ENCODE peak calls at places on chromosome 3, in five cellular contexts. A is breast epithelium, M is right lobe of liver, S is adrenal gland, O is H1. Q is an unnamed sample.

GRCh38 chr3:52891615-52892081 is 5.7 kb downstream of the STIMATE start:
- DNase-seq in A (no peak), M (no peak), S (no peak), O (no peak), Q (no peak)

GRCh38 chr3:179544981-179545645 is 17.6 kb upstream of the ACTL6A start:
- DNase-seq in A (no peak), M (no peak), S (no peak), O (no peak), Q (no peak)

GRCh38 chr3:194537732-194538247 is 51.0 kb upstream of the ATP13A3 start:
- DNase-seq in A (peak), M (peak), S (peak), O (no peak), Q (peak)

GRCh38 chr3:17290894-17291293 is 406.1 kb downstream of the PLCL2 start:
- DNase-seq in A (no peak), M (peak), S (peak), O (no peak), Q (no peak)

GRCh38 chr3:46114324-46114988 is 87.2 kb upstream of the XCR1 start:
- DNase-seq in A (no peak), M (no peak), S (no peak), O (no peak), Q (no peak)

GRCh38 chr3:144187531-144188230 is 216.1 kb downstream of the DIPK2A start:
- DNase-seq in A (no peak), M (no peak), S (no peak), O (no peak), Q (no peak)

GRCh38 chr3:183577336-183577735 is 21.8 kb upstream of the KLHL6 start:
- DNase-seq in A (no peak), M (no peak), S (no peak), O (no peak), Q (no peak)

GRCh38 chr3:58298189-58298588 is 7.9 kb upstream of the RPP14 start:
- DNase-seq in A (no peak), M (no peak), S (no peak), O (no peak), Q (no peak)

GRCh38 chr3:72145506-72146380 is 360.8 kb upstream of the PROK2 start:
- DNase-seq in A (no peak), M (no peak), S (no peak), O (no peak), Q (no peak)

DNA sequence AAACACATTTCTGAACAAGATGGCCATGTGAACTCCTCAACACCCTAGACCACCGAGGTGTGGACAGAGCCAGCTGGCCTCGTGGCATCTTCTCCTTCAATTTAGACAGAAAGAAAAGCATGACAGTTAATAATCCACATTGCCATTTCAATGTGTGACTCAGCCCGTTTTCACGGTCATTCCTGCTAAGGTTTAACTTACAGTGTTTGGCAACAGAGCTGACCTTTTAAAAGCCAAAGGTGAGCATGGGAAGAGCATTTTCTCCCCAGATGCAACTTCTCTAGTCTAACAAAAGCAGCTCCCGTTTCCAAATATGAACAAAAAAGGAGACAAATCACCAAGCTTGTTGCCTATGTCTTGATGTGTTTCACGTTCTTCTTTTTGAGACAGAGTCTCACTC is 417.6 kb upstream of the WNT5A start:
- DNase-seq in A (no peak), M (no peak), S (no peak), O (no peak), Q (no peak)
- TF ChIP-seq POLR2A in A (no peak), M (no peak), S (no peak), O (no peak), Q (no peak)

GRCh38 chr3:133663569-133664313 is 2.0 kb upstream of the TOPBP1 start:
- DNase-seq in A (no peak), M (peak), S (no peak), O (peak), Q (peak)

GRCh38 chr3:133659806-133660205 is 1.9 kb downstream of the TOPBP1 start:
- DNase-seq in A (no peak), M (no peak), S (no peak), O (no peak), Q (no peak)

GRCh38 chr3:133667118-133667517 is 5.4 kb upstream of the TOPBP1 start:
- DNase-seq in A (no peak), M (no peak), S (no peak), O (no peak), Q (no peak)

GRCh38 chr3:133662256-133662773 is 574 bp upstream of the TOPBP1 start:
- DNase-seq in A (no peak), M (no peak), S (no peak), O (no peak), Q (peak)

GRCh38 chr3:133661454-133662255 is at the start of gene TOPBP1:
- DNase-seq in A (peak), M (peak), S (peak), O (peak), Q (peak)
- TF ChIP-seq POLR2A in A (no peak), M (peak), S (no peak), O (peak), Q (peak)

GRCh38 chr3:9660972-9661371 is 11.7 kb downstream of the MTMR14 start:
- DNase-seq in A (no peak), M (no peak), S (no peak), O (no peak), Q (no peak)

GRCh38 chr3:9666704-9667445 is 17.6 kb downstream of the MTMR14 start:
- DNase-seq in A (no peak), M (no peak), S (no peak), O (no peak), Q (no peak)

GRCh38 chr3:9659849-9660248 is 10.5 kb downstream of the MTMR14 start:
- DNase-seq in A (no peak), M (no peak), S (no peak), O (no peak), Q (no peak)

GRCh38 chr3:9669277-9669676 is 20.0 kb downstream of the MTMR14 start:
- DNase-seq in A (no peak), M (no peak), S (no peak), O (no peak), Q (no peak)

GRCh38 chr3:9664119-9664751 is 14.9 kb downstream of the MTMR14 start:
- DNase-seq in A (no peak), M (no peak), S (no peak), O (no peak), Q (no peak)
- TF ChIP-seq POLR2A in A (no peak), M (no peak), S (no peak), O (no peak), Q (no peak)

GRCh38 chr3:197471221-197472010 is 84.4 kb downstream of the BDH1 start:
- DNase-seq in A (no peak), M (no peak), S (peak), O (no peak), Q (no peak)

GRCh38 chr3:197466586-197467399 is 89.0 kb downstream of the BDH1 start:
- DNase-seq in A (no peak), M (no peak), S (peak), O (no peak), Q (peak)

GRCh38 chr3:197468167-197468566 is 87.6 kb downstream of the BDH1 start:
- DNase-seq in A (no peak), M (no peak), S (no peak), O (no peak), Q (no peak)

GRCh38 chr3:197465996-197466549 is 89.7 kb downstream of the BDH1 start:
- DNase-seq in A (no peak), M (peak), S (peak), O (no peak), Q (no peak)

GRCh38 chr3:197468866-197469382 is 86.8 kb downstream of the BDH1 start:
- DNase-seq in A (no peak), M (peak), S (peak), O (no peak), Q (no peak)
- TF ChIP-seq POLR2A in A (no peak), M (no peak), S (no peak), O (no peak), Q (no peak)

DNA sequence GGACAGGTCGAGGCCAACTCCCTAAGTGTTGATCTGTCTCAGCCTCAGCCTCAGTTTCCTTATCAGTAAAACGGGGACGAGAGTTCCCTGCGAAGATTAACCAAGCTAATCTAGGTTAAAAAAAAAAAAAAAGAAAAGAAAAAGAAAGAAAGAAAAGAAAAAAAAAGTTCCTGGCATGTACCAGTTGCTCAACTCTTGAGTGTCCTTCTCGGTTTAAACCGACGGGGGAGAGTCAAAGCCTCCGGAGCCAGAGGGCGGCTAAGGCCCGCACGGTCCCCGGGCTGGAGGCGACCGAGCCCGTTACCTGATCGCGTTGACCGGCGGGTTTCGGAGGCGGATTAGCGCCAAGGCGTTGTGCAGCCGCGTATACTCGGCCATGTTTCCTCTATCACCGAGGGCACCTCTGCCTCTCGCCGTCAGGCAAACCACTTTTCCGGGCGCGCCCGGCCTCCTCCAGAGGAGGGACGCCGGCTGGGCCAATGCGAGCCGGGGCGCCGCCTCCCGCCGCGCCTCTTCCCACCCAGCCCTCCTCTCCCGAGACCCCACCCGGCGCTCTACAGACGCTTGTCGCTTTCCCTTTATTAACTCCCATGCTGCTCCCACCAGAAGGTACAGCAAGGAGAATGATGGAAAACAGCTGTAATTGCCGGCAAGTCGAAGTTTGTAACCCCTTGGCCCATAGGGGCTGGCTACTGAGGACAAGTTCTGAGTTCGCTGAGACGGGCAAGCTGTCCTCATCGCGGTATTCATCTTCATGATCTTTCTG is at the start of gene EHHADH:
- DNase-seq in A (peak), M (peak), S (peak), O (peak), Q (peak)
- TF ChIP-seq POLR2A in A (no peak), M (peak), S (no peak), O (no peak), Q (peak)

DNA sequence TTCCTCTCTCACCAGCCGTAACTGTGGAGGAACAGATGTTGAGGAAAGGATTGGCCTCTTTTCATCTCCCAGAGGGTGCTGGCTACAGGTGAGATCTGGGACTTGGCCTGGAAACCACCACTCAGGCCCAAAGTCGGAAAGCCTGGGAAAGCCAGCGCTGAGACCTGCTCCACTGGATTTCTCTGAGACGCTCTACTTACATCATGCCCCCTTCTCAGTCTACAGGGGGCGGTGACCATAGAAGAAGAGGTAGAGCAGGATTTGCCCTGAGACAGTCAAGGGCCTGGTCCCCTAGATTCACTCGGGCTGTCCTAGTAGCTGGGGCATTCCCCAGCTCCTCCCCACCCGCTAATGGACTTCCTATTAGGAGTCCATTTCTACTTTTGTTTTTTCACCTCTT is 80.9 kb downstream of the C3orf38 start:
- DNase-seq in A (no peak), M (no peak), S (no peak), O (no peak), Q (no peak)
- TF ChIP-seq POLR2A in A (no peak), M (no peak), S (no peak), O (no peak), Q (no peak)

DNA sequence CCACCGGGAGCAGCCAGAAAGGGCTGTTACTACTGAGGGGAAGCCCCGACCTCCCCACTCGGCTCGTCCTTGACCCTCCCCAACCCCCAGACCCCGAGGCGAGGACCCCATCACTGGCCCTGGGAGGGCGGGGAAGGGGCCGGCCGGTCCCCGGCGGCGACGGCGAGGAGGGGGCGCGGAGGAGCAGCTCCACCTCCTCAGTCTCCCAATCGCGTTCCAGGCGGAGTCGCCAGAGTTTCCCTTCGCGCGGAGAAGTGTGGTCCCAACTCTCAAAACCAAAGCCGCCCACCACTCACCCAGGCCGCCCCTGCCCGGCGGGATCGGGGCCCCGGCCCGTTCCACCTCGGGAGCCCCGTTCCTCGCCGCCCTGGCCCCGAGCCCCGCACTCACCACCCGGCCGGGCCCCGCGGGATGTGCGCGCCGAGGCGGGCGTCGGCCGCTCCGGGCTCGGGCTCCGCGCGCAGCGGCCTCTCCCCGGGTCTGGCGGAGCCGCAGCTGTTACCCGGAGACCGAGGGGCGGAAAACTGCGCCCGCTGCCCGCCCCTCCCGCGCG is 947 bp downstream of the PLXNB1 start:
- DNase-seq in A (no peak), M (peak), S (no peak), O (peak), Q (no peak)
- TF ChIP-seq POLR2A in A (no peak), M (peak), S (peak), O (no peak), Q (no peak)

DNA sequence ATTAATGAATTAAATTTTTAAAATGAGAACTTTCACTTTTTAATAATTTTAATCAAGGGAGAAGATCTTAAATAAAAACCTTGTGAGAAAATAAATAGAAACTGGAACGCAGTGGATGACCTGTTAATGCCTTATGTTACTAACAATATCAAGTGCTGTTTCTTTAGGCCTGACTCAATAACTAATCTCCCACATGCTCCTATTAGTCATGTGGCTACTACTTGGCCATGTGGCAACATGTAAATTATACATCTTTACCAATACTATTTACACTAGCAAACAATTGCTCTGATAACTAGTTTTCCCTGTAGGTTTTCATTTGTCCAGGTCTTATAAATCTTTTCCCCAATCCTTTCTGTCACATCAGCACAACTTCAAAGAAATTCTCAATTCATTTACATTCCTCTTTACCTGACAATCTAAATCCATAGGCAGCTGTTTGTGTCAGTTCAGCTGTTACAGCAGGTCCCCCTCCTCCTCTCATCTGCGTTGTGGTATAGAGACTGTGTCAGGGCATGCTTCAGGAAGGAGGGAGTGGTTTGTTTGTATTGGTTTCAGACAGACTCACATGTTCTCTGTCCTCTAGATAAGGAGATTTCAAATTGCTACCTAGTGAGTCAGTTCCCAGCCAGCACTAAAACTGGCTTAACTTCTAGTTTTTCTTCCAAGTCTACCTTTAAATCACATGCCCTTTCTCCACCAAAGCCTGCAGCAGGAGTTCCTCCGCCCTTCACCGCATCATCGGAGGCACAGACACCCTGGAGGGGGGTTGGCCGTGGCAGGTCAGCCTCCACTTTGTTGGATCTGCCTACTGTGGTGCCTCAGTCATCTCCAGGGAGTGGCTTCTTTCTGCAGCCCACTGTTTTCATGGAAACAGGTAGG is 11.3 kb upstream of the C3orf52 start:
- DNase-seq in A (no peak), M (no peak), S (peak), O (no peak), Q (peak)
- TF ChIP-seq POLR2A in A (no peak), M (no peak), S (no peak), O (no peak), Q (no peak)

Q was measured in H54.